ENCODE peak calls at places on chromosomes 4 and X, in nine cellular contexts. Q, R, S, X, T, A, C, Y and J are unnamed samples.
A peak's percentile ranks its signal among the peaks of the same experiment; 100 is the strongest.

GRCh38 chr4:4837316-4837715 is 22.1 kb upstream of the MSX1 start:
- DNase-seq in Q (no peak), R (no peak), S (no peak), X (peak; percentile 72), T (no peak), A (no peak), C (no peak), Y (no peak), J (no peak)

GRCh38 chrX:120457766-120458180 is 11.3 kb downstream of the LAMP2 start:
- DNase-seq in Q (peak; percentile 38), R (no peak), S (no peak), X (peak; percentile 83), T (no peak), A (no peak), C (no peak), Y (no peak), J (no peak)

GRCh38 chrX:73930300-73930699 is 367.3 kb downstream of the CHIC1 start:
- DNase-seq in Q (no peak), R (no peak), S (no peak), X (peak; percentile 58), T (no peak), A (no peak), C (no peak), Y (no peak), J (no peak)

GRCh38 chrX:101160001-101160400 is 59.6 kb upstream of the DRP2 start:
- DNase-seq in Q (no peak), R (no peak), S (no peak), X (no peak), T (no peak), A (no peak), C (no peak), Y (no peak), J (no peak)

GRCh38 chrX:151564035-151564434 is 560 bp downstream of the PASD1 start:
- DNase-seq in Q (no peak), R (no peak), S (no peak), X (no peak), T (no peak), A (no peak), C (no peak), Y (no peak), J (no peak)

GRCh38 chr4:75830906-75831305 is 71.3 kb downstream of the PPEF2 start:
- DNase-seq in Q (no peak), R (no peak), S (no peak), X (no peak), T (no peak), A (no peak), C (no peak), Y (no peak), J (no peak)

GRCh38 chr4:166594326-166594946 is 639.9 kb downstream of the SPOCK3 start:
- DNase-seq in Q (peak; percentile 6), R (peak; percentile 41), S (peak; percentile 58), X (peak; percentile 51), T (peak; percentile 30), A (no peak), C (peak; percentile 77), Y (no peak), J (peak; percentile 4)

GRCh38 chr4:142036795-142037583 is 400.6 kb downstream of the IL15 start:
- DNase-seq in Q (no peak), R (no peak), S (no peak), X (peak; percentile 74), T (no peak), A (no peak), C (no peak), Y (no peak), J (no peak)

GRCh38 chr4:10115657-10116624 is 658 bp downstream of the WDR1 start:
- DNase-seq in Q (no peak), R (peak; percentile 70), S (peak; percentile 67), X (peak; percentile 65), T (peak; percentile 33), A (no peak), C (peak; percentile 69), Y (peak; percentile 72), J (peak; percentile 73)